ENCODE peak calls at places on chromosomes 5 and 9, in six cellular contexts. One of them, this sample, is unnamed.

GRCh38 chr5:86999951-87000350 is 267.7 kb upstream of the RASA1 start:
- DNase-seq in right lobe of liver: no peak
- DNase-seq in GM12891: no peak
- DNase-seq in gastrocnemius medialis: no peak
- DNase-seq in adrenal gland: no peak
- DNase-seq in A549: no peak
- DNase-seq in this sample: no peak

GRCh38 chr5:134714120-134714519 is 24.2 kb upstream of the CAMLG start:
- DNase-seq in right lobe of liver: no peak
- DNase-seq in GM12891: no peak
- DNase-seq in gastrocnemius medialis: no peak
- DNase-seq in adrenal gland: no peak
- DNase-seq in A549: no peak
- DNase-seq in this sample: no peak

GRCh38 chr5:95842955-95843544 is 20.5 kb upstream of the GLRX start:
- DNase-seq in right lobe of liver: peak
- DNase-seq in GM12891: no peak
- DNase-seq in gastrocnemius medialis: peak
- DNase-seq in adrenal gland: peak
- DNase-seq in A549: peak
- DNase-seq in this sample: peak

GRCh38 chr9:116032683-116033440 is 120.7 kb upstream of the PAPPA start:
- DNase-seq in right lobe of liver: no peak
- DNase-seq in GM12891: no peak
- DNase-seq in gastrocnemius medialis: no peak
- DNase-seq in adrenal gland: no peak
- DNase-seq in A549: no peak
- DNase-seq in this sample: no peak

GRCh38 chr9:34381323-34381722 is 4.6 kb upstream of the MYORG start:
- DNase-seq in right lobe of liver: no peak
- DNase-seq in GM12891: no peak
- DNase-seq in gastrocnemius medialis: no peak
- DNase-seq in adrenal gland: no peak
- DNase-seq in A549: no peak
- DNase-seq in this sample: peak

GRCh38 chr5:2178071-2178477 is 295.3 kb upstream of the IRX4 start:
- DNase-seq in right lobe of liver: peak
- DNase-seq in GM12891: no peak
- DNase-seq in gastrocnemius medialis: no peak
- DNase-seq in adrenal gland: no peak
- DNase-seq in A549: no peak
- DNase-seq in this sample: no peak

GRCh38 chr9:77562021-77562748 is 85.9 kb downstream of the GNA14 start:
- DNase-seq in right lobe of liver: no peak
- DNase-seq in GM12891: no peak
- DNase-seq in gastrocnemius medialis: no peak
- DNase-seq in adrenal gland: no peak
- DNase-seq in A549: no peak
- DNase-seq in this sample: no peak

GRCh38 chr9:97891736-97892135 is 30.6 kb downstream of the TRMO start:
- DNase-seq in right lobe of liver: no peak
- DNase-seq in GM12891: no peak
- DNase-seq in gastrocnemius medialis: no peak
- DNase-seq in adrenal gland: no peak
- DNase-seq in A549: no peak
- DNase-seq in this sample: no peak

GRCh38 chr9:23741304-23741800 is 84.7 kb downstream of the ELAVL2 start:
- DNase-seq in right lobe of liver: no peak
- DNase-seq in GM12891: no peak
- DNase-seq in gastrocnemius medialis: no peak
- DNase-seq in adrenal gland: no peak
- DNase-seq in A549: no peak
- DNase-seq in this sample: no peak

GRCh38 chr5:78888580-78889187 is 96.4 kb downstream of the ARSB start:
- DNase-seq in right lobe of liver: no peak
- DNase-seq in GM12891: no peak
- DNase-seq in gastrocnemius medialis: no peak
- DNase-seq in adrenal gland: no peak
- DNase-seq in A549: no peak
- DNase-seq in this sample: peak

GRCh38 chr9:122463828-122464632 is 13.7 kb downstream of the OR1J1 start:
- DNase-seq in right lobe of liver: no peak
- DNase-seq in GM12891: no peak
- DNase-seq in gastrocnemius medialis: no peak
- DNase-seq in adrenal gland: peak
- DNase-seq in A549: peak
- DNase-seq in this sample: no peak

GRCh38 chr5:463952-464351 is 21.0 kb downstream of the EXOC3 start:
- DNase-seq in right lobe of liver: peak
- DNase-seq in GM12891: no peak
- DNase-seq in gastrocnemius medialis: no peak
- DNase-seq in adrenal gland: no peak
- DNase-seq in A549: no peak
- DNase-seq in this sample: no peak

DNA sequence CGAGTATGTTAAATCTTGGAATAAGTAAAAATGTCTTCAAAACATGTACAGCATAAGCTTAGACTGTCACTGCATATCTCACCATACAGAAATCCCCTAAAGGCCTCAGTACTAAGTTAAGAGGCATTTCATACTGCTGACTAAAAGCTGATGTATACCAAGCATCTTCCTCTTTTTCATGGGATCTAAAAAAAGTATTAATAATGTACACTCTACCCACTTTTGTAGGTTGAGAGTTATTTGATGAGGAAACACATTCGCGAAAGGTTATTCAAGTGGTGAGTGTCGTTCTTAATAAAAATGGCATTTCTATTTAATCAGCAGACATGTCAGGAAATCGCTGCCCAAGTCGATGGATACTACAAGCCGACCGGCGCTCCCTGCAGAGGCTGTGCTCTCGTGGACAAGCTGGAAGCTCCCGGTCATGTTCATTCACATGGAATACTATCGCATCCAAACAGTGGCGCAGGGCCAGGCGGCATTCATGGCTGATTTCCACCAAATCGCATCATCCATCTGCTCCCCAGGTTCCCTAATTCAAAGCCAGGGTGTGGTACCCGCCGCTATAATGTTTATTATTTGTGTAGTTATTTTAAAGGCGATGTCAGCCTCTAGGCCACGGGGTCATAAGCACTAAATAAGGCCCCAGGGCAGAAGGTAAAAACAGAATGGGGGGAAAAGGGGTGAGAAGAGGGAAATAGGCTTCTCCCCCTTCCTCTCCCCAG is 697 bp downstream of the SGTB start:
- DNase-seq in right lobe of liver: peak
- DNase-seq in GM12891: no peak
- DNase-seq in gastrocnemius medialis: peak
- DNase-seq in adrenal gland: peak
- DNase-seq in A549: peak
- DNase-seq in this sample: peak
- TF ChIP-seq POLR2A in right lobe of liver: no peak
- TF ChIP-seq POLR2A in GM12891: no peak
- TF ChIP-seq POLR2A in gastrocnemius medialis: no peak
- TF ChIP-seq POLR2A in adrenal gland: no peak
- TF ChIP-seq POLR2A in A549: no peak
- TF ChIP-seq POLR2A in this sample: no peak

GRCh38 chr5:143003328-143003636 is 233.1 kb downstream of the ARHGAP26 start:
- DNase-seq in right lobe of liver: no peak
- DNase-seq in GM12891: no peak
- DNase-seq in gastrocnemius medialis: no peak
- DNase-seq in adrenal gland: no peak
- DNase-seq in A549: no peak
- DNase-seq in this sample: no peak

GRCh38 chr5:143004361-143004802 is 234.2 kb downstream of the ARHGAP26 start:
- DNase-seq in right lobe of liver: no peak
- DNase-seq in GM12891: no peak
- DNase-seq in gastrocnemius medialis: no peak
- DNase-seq in adrenal gland: no peak
- DNase-seq in A549: no peak
- DNase-seq in this sample: no peak

GRCh38 chr5:142998316-142998862 is 228.2 kb downstream of the ARHGAP26 start:
- DNase-seq in right lobe of liver: no peak
- DNase-seq in GM12891: no peak
- DNase-seq in gastrocnemius medialis: no peak
- DNase-seq in adrenal gland: no peak
- DNase-seq in A549: no peak
- DNase-seq in this sample: no peak

GRCh38 chr5:143002459-143003327 is 232.5 kb downstream of the ARHGAP26 start:
- DNase-seq in right lobe of liver: no peak
- DNase-seq in GM12891: no peak
- DNase-seq in gastrocnemius medialis: no peak
- DNase-seq in adrenal gland: no peak
- DNase-seq in A549: peak
- DNase-seq in this sample: no peak

DNA sequence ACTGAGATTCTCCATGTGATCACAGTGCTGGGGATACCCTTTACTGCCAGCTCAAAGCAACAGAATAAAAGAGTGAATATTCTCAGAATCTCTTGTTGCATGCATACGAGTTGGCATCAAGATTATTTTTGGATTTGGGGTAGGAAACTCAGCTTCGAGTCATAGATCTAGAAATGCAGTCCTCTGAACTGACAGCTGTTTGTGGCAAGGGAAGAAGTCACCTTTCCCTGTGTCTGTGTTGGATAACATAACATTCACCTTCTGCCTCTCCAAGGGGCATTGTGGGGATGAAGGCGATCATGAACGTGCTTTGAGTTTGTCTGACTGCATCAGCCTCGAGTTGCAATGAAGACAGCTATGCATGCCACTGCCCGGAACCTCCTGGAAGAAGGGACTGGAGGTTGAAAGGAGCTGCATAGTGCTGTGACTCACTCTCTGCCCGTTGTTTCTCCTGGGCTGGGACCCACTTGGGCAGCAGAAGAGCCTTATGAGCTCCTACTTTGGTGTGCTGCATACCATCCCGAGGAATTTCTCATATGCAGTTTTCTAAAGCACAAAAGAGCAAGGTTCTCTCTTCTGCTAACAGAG is 231.7 kb downstream of the ARHGAP26 start:
- DNase-seq in right lobe of liver: no peak
- DNase-seq in GM12891: no peak
- DNase-seq in gastrocnemius medialis: no peak
- DNase-seq in adrenal gland: no peak
- DNase-seq in A549: no peak
- DNase-seq in this sample: no peak
- TF ChIP-seq POLR2A in right lobe of liver: no peak
- TF ChIP-seq POLR2A in GM12891: peak
- TF ChIP-seq POLR2A in gastrocnemius medialis: no peak
- TF ChIP-seq POLR2A in adrenal gland: no peak
- TF ChIP-seq POLR2A in A549: no peak
- TF ChIP-seq POLR2A in this sample: no peak

DNA sequence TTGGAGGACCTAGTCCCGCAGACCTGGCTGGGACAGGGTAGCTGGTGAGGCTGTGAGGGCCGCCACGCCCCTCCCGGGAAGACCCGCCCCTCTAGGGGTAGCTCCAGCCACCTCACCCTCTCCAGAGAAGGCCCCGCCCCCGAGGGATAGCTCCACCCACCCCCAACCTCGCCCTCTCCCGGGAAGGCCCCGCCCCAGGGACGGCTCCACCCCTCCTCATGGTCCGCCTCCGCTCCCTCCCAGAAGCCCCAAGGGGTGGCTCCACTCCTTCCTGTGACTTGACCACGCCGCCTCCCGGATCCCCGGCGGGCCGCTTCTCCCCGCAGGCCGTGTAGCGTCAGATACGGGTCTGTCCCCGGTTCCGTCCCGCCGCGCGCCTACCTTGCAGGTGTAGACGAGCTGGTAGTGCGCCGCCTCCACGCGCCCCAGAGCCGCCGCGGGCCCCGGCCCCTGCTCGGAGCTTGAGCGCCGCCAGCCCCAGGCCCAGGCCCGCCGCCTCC is 388 bp downstream of the DNLZ start:
- DNase-seq in right lobe of liver: peak
- DNase-seq in GM12891: peak
- DNase-seq in gastrocnemius medialis: peak
- DNase-seq in adrenal gland: peak
- DNase-seq in A549: peak
- DNase-seq in this sample: peak
- TF ChIP-seq POLR2A in right lobe of liver: peak
- TF ChIP-seq POLR2A in GM12891: peak
- TF ChIP-seq POLR2A in gastrocnemius medialis: peak
- TF ChIP-seq POLR2A in adrenal gland: peak
- TF ChIP-seq POLR2A in A549: peak
- TF ChIP-seq POLR2A in this sample: peak

DNA sequence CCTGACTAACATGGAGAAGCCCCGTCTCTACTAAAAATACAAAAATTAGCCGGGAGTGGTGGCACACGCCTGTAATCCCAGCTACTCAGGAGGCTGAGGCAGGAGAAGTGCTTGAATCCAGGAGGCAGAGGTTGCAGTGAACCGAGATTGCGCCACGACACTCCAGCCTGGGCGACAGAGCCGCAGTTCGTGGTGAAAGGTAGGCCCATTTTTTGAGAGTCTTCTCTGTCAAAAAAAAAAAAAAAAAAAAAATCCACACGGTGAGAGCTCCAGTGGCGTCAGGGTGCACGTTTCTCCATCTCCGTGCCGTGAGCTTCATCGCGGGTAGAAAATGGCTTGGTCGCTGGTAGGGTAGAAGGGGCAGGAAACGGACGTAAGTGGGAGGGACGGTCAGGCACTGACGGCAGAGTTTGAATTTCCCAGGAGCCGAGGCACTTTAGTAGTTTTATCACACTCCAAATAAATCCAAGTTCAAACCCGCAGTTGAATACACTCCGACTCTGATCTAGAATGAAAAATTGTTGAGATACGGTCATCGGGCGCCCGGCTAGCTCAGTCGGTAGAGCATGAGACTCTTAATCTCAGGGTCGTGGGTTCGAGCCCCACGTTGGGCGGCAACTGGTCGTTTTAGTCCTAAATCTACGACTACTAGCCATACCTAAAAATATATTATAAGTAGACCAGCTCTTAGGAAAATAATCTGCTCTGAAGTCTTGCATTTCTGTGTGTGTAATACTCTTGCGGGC is 2.4 kb upstream of the TRIM7 start:
- DNase-seq in right lobe of liver: no peak
- DNase-seq in GM12891: no peak
- DNase-seq in gastrocnemius medialis: no peak
- DNase-seq in adrenal gland: peak
- DNase-seq in A549: peak
- DNase-seq in this sample: peak
- TF ChIP-seq POLR2A in right lobe of liver: no peak
- TF ChIP-seq POLR2A in GM12891: no peak
- TF ChIP-seq POLR2A in gastrocnemius medialis: no peak
- TF ChIP-seq POLR2A in adrenal gland: no peak
- TF ChIP-seq POLR2A in A549: peak
- TF ChIP-seq POLR2A in this sample: no peak

GRCh38 chr5:132260051-132260450 is 2.6 kb downstream of the PDLIM4 start:
- DNase-seq in right lobe of liver: no peak
- DNase-seq in GM12891: no peak
- DNase-seq in gastrocnemius medialis: no peak
- DNase-seq in adrenal gland: peak
- DNase-seq in A549: no peak
- DNase-seq in this sample: no peak
- TF ChIP-seq POLR2A in right lobe of liver: no peak
- TF ChIP-seq POLR2A in GM12891: no peak
- TF ChIP-seq POLR2A in gastrocnemius medialis: no peak
- TF ChIP-seq POLR2A in adrenal gland: no peak
- TF ChIP-seq POLR2A in A549: no peak
- TF ChIP-seq POLR2A in this sample: no peak

GRCh38 chr5:107661038-107661649 is 9.6 kb downstream of the EFNA5 start:
- DNase-seq in right lobe of liver: no peak
- DNase-seq in GM12891: no peak
- DNase-seq in gastrocnemius medialis: no peak
- DNase-seq in adrenal gland: no peak
- DNase-seq in A549: no peak
- DNase-seq in this sample: no peak
- TF ChIP-seq POLR2A in right lobe of liver: no peak
- TF ChIP-seq POLR2A in GM12891: no peak
- TF ChIP-seq POLR2A in gastrocnemius medialis: no peak
- TF ChIP-seq POLR2A in adrenal gland: no peak
- TF ChIP-seq POLR2A in A549: no peak
- TF ChIP-seq POLR2A in this sample: no peak